ENCODE peak calls at places on chromosomes 3 and 15, in nine cellular contexts. B is AG10803, R is endothelial cell of umbilical vein, L is kidney, W is GM12865, D is heart right ventricle, E is foreskin fibroblast, A is GM10248, K is pancreas. M is an unnamed sample.

GRCh38 chr3:114841515-114841914 is 305.6 kb downstream of the ZBTB20 start:
- DNase-seq in B (no peak), R (no peak), L (no peak), W (no peak), D (no peak), E (no peak), A (no peak), K (no peak), M (no peak)

GRCh38 chr3:175651716-175652115 is 792.6 kb downstream of the NAALADL2 start:
- DNase-seq in B (no peak), R (no peak), L (no peak), W (peak), D (no peak), E (no peak), A (no peak), K (no peak), M (no peak)

GRCh38 chr3:58266577-58266976 is 29.0 kb downstream of the ABHD6 start:
- DNase-seq in B (peak), R (no peak), L (no peak), W (no peak), D (no peak), E (peak), A (no peak), K (no peak), M (no peak)

GRCh38 chr3:30605706-30606300 is 598 bp upstream of the TGFBR2 start:
- DNase-seq in B (no peak), R (no peak), L (no peak), W (no peak), D (no peak), E (no peak), A (no peak), K (no peak), M (no peak)

GRCh38 chr3:33690341-33690740 is 27.7 kb downstream of the CLASP2 start:
- DNase-seq in B (no peak), R (no peak), L (no peak), W (no peak), D (no peak), E (no peak), A (no peak), K (no peak), M (no peak)

GRCh38 chr15:80779658-80780415 is 667 bp downstream of the CEMIP start:
- DNase-seq in B (no peak), R (peak), L (no peak), W (no peak), D (no peak), E (no peak), A (no peak), K (peak), M (peak)

GRCh38 chr15:69325456-69325971 is 26.8 kb downstream of the PAQR5 start:
- DNase-seq in B (no peak), R (no peak), L (no peak), W (no peak), D (no peak), E (no peak), A (no peak), K (no peak), M (no peak)

GRCh38 chr3:61865466-61865865 is 304.1 kb downstream of the PTPRG start:
- DNase-seq in B (no peak), R (no peak), L (no peak), W (no peak), D (no peak), E (no peak), A (no peak), K (no peak), M (no peak)

DNA sequence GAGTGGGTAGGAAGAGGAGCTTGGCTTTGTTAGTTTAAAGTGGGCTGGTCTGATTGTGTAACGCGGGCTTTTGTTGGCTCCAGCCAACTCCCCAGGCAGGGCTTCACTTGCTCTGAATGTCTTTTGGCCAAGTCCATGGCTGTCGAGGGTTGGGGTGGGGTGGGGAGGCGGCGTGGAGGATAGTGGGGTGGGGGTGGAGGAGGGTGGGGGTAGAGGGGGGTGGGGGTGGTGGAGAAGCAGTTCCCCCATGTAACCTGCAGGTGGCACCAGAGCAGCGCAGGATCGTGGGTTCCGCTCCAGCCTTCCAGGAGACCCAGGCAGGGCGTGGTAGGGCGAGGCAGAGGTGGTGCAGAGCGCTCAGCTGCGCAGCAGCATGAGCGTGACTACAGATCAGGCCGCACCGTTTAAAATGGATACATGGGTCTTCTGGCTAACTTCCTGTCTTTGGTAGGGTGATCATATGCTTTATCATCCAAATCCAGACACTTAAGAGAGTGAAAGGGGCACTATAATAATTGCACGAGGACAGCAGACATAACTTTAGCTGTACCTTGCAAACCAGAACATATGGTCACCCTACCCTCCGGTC is 28.3 kb downstream of the GOLGA6A start:
- DNase-seq in B (peak), R (peak), L (peak), W (peak), D (peak), E (peak), A (peak), K (peak), M (peak)
- TF ChIP-seq CTCF in B (peak), R (peak), L (peak), W (peak), D (peak), E (peak), A (peak), K (peak), M (peak)

GRCh38 chr15:42450434-42450790 is 40.5 kb downstream of the ZNF106 start:
- DNase-seq in B (no peak), R (no peak), L (no peak), W (no peak), D (no peak), E (no peak), A (no peak), K (no peak), M (no peak)

GRCh38 chr15:42448281-42448680 is 42.7 kb downstream of the ZNF106 start:
- DNase-seq in B (no peak), R (no peak), L (no peak), W (no peak), D (no peak), E (no peak), A (no peak), K (no peak), M (no peak)

GRCh38 chr15:42449770-42450433 is 41.0 kb downstream of the ZNF106 start:
- DNase-seq in B (no peak), R (no peak), L (no peak), W (no peak), D (no peak), E (no peak), A (no peak), K (no peak), M (no peak)

GRCh38 chr15:42447599-42447998 is 43.3 kb downstream of the ZNF106 start:
- DNase-seq in B (no peak), R (no peak), L (no peak), W (no peak), D (no peak), E (no peak), A (no peak), K (no peak), M (no peak)

DNA sequence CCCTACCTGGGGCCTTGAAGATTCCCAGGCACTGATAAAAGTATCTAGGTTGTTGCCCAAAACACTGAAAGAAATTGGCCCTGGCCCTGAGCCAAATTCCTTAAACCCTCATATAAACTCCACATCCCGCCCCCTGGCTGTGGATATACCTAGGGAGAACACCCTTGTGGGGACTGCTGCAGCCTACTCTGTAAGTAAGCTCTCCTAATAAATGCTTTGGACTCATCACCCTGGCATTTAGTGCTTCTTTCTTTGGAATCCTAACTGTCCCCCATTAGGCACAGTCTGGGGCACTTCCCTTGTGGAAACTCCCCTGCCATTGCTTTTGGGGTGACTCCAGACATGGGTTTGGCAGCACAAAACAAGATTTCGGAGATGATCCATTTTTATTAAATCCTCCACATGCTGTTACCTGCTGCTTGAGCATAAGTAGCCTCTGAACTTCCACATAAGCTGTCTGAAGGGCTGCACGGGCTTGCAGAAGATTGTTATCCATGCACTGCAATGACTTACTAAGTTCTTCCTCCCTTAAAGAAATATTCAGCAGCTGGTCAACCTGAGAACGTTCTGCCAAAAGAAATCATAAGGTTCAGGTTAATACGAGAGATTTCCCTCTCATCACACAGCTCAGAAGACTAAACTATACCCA is 46.4 kb downstream of the ZNF106 start:
- DNase-seq in B (no peak), R (no peak), L (no peak), W (no peak), D (no peak), E (no peak), A (no peak), K (no peak), M (no peak)
- TF ChIP-seq CTCF in B (no peak), R (no peak), L (no peak), W (no peak), D (no peak), E (no peak), A (no peak), K (no peak), M (no peak)

GRCh38 chr3:113285741-113286140 is 74.4 kb downstream of the BOC start:
- DNase-seq in B (peak), R (no peak), L (no peak), W (no peak), D (no peak), E (no peak), A (no peak), K (no peak), M (no peak)

GRCh38 chr3:113285226-113285625 is 73.9 kb downstream of the BOC start:
- DNase-seq in B (no peak), R (no peak), L (no peak), W (no peak), D (no peak), E (no peak), A (no peak), K (no peak), M (no peak)

GRCh38 chr3:113287111-113287817 is 75.9 kb downstream of the BOC start:
- DNase-seq in B (peak), R (peak), L (no peak), W (no peak), D (no peak), E (peak), A (no peak), K (no peak), M (no peak)

GRCh38 chr3:113286524-113286923 is 75.2 kb downstream of the BOC start:
- DNase-seq in B (no peak), R (no peak), L (no peak), W (no peak), D (no peak), E (no peak), A (no peak), K (no peak), M (no peak)

DNA sequence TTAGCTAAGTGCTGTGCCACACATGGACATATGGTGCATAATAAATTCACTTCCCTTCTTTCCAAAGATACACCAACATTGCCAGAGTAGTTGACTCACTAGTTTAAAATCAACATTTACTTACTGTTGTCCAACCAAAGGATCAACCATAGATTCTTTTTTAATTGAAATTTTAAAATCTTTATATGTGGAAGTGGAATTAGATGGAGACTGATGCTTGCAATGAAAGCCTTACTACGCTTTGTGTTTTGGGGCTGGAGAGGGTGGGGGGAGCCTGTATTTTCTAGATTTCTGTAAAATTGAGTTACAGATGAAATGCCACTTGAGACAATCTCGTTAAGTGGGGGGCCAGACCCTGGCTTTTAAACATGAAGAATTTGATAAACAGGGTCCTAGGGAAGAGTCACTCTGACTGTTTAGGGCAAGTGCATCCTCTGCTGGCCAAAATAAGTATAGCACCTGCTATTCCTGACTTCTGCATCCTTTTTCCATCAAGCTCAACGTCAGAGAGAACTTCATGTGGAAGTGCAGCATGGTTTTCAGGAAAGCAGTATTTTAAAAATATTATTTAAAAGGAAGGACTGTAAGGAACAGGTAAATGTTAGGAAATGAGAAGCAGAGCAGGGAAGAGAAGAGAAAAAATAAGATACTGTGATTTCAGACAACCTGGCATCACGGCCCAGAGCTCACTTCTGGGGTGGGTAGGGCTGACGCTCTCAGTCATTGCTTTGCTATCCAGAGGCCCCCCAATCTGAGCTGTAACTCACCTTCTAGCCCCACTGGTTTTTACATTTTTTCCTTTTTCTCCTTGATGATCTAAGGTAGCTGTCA is 76.7 kb downstream of the BOC start:
- DNase-seq in B (peak), R (peak), L (no peak), W (peak), D (peak), E (peak), A (peak), K (no peak), M (peak)
- TF ChIP-seq CTCF in B (peak), R (peak), L (peak), W (peak), D (peak), E (peak), A (peak), K (peak), M (peak)

GRCh38 chr3:187256217-187256616 is 35.3 kb downstream of the MASP1 start:
- DNase-seq in B (no peak), R (no peak), L (no peak), W (no peak), D (no peak), E (no peak), A (no peak), K (no peak), M (no peak)
- TF ChIP-seq CTCF in B (no peak), R (no peak), L (no peak), W (no peak), D (no peak), E (no peak), A (no peak), K (no peak), M (peak)

M was measured in glutamatergic neuron.